ENCODE peak calls at places on chromosome 19, in ten cellular contexts. W, S, T, L, E, U, B, Y, A and I are unnamed samples.

GRCh38 chr19:31334101-31334848 is 15.0 kb downstream of the TSHZ3 start:
- DNase-seq in L (no peak), A (no peak), W (no peak), T (peak; percentile 40), S (no peak), Y (no peak), B (peak; percentile 71), E (no peak), U (no peak), I (no peak)

GRCh38 chr19:37933965-37934364 is 27.0 kb downstream of the SIPA1L3 start:
- DNase-seq in A (no peak), U (no peak), T (no peak), B (peak; percentile 18), L (no peak), W (no peak), E (peak; percentile 83), Y (no peak), S (no peak), I (peak; percentile 92)

GRCh38 chr19:54728167-54728566 is 3.9 kb downstream of the KIR3DL3 start:
- DNase-seq in U (no peak), L (no peak), S (no peak), Y (no peak), E (no peak), A (no peak), T (no peak), B (no peak), W (no peak), I (no peak)

GRCh38 chr19:8363803-8364771 is at the start of gene ANGPTL4:
- DNase-seq in L (peak; percentile 39), Y (peak; percentile 87), B (peak; percentile 85), T (peak; percentile 53), A (no peak), U (peak; percentile 22), W (peak; percentile 36), E (peak; percentile 78), S (peak; percentile 52), I (peak; percentile 79)

GRCh38 chr19:524062-524674 is 7.4 kb upstream of the CDC34 start:
- DNase-seq in S (no peak), L (no peak), E (no peak), W (no peak), Y (no peak), B (peak; percentile 23), U (no peak), T (no peak), A (no peak), I (no peak)

GRCh38 chr19:3284759-3285646 is 60.5 kb downstream of the CELF5 start:
- DNase-seq in L (peak; percentile 74), W (peak; percentile 46), U (peak; percentile 38), S (peak; percentile 89), A (peak; percentile 60), Y (no peak), T (peak; percentile 41), B (peak; percentile 17), E (peak; percentile 75), I (peak; percentile 48)

GRCh38 chr19:38319421-38320258 is at the start of gene KCNK6:
- DNase-seq in U (peak; percentile 17), T (no peak), Y (peak; percentile 72), A (no peak), L (peak; percentile 33), S (no peak), E (peak; percentile 69), W (peak; percentile 38), B (no peak), I (peak; percentile 65)

GRCh38 chr19:20333508-20333907 is 166.5 kb downstream of the ZNF486 start:
- DNase-seq in U (no peak), E (no peak), T (no peak), L (no peak), A (no peak), S (no peak), Y (no peak), W (no peak), B (no peak), I (no peak)

GRCh38 chr19:48390188-48391099 is 907 bp downstream of the KDELR1 start:
- DNase-seq in S (peak; percentile 48), Y (peak; percentile 83), B (peak; percentile 57), W (peak; percentile 51), E (peak; percentile 84), L (peak; percentile 60), A (peak; percentile 51), U (peak; percentile 50), T (no peak), I (peak; percentile 66)

GRCh38 chr19:28456708-28457320 is 756.1 kb downstream of the UQCRFS1 start:
- DNase-seq in W (no peak), S (no peak), U (no peak), B (no peak), T (no peak), E (peak; percentile 37), Y (no peak), L (no peak), A (no peak), I (no peak)

GRCh38 chr19:40165362-40165937 is 25.8 kb upstream of the MAP3K10 start:
- DNase-seq in A (peak; percentile 31), W (peak; percentile 36), Y (no peak), B (peak; percentile 22), S (peak; percentile 59), E (peak; percentile 78), T (no peak), L (peak; percentile 62), U (peak; percentile 21), I (peak; percentile 27)

GRCh38 chr19:3366761-3367571 is 583 bp downstream of the NFIC start:
- DNase-seq in W (no peak), U (no peak), A (no peak), L (no peak), B (peak; percentile 57), Y (peak; percentile 85), E (peak; percentile 61), S (peak; percentile 62), T (no peak), I (no peak)

GRCh38 chr19:48683349-48683748 is 10.5 kb upstream of the NTN5 start:
- DNase-seq in L (peak; percentile 56), A (no peak), T (no peak), B (no peak), S (peak; percentile 39), E (peak; percentile 84), U (no peak), W (no peak), Y (no peak), I (no peak)

GRCh38 chr19:29211562-29212416 is 1.2 kb downstream of the UQCRFS1 start:
- DNase-seq in L (no peak), B (peak; percentile 14), T (no peak), S (no peak), Y (no peak), W (no peak), A (no peak), E (peak; percentile 38), U (no peak), I (peak; percentile 29)

GRCh38 chr19:2720777-2721569 is at the start of gene DIRAS1:
- DNase-seq in A (no peak), L (no peak), W (no peak), Y (no peak), B (no peak), T (no peak), E (peak; percentile 57), S (no peak), U (no peak), I (no peak)

GRCh38 chr19:38021356-38021755 is 114.3 kb downstream of the SIPA1L3 start:
- DNase-seq in W (no peak), L (no peak), B (no peak), Y (no peak), S (no peak), A (no peak), T (no peak), E (no peak), U (no peak), I (no peak)

GRCh38 chr19:29446331-29446730 is 79.5 kb upstream of the VSTM2B start:
- DNase-seq in E (no peak), T (no peak), W (no peak), B (no peak), A (no peak), S (no peak), U (no peak), Y (no peak), L (no peak), I (no peak)

GRCh38 chr19:7229735-7230134 is 64.5 kb downstream of the INSR start:
- DNase-seq in B (no peak), U (no peak), W (no peak), E (no peak), Y (no peak), A (no peak), T (no peak), L (no peak), S (no peak), I (no peak)

GRCh38 chr19:3210347-3211017 is 14.0 kb upstream of the CELF5 start:
- DNase-seq in S (peak; percentile 35), U (peak; percentile 52), A (peak; percentile 54), W (peak; percentile 54), L (peak; percentile 57), E (peak; percentile 61), Y (no peak), B (peak; percentile 21), T (no peak), I (peak; percentile 66)

GRCh38 chr19:54521022-54521859 is 18.6 kb downstream of the LAIR2 start:
- DNase-seq in Y (no peak), T (no peak), L (no peak), W (no peak), U (no peak), A (no peak), B (peak; percentile 40), S (no peak), E (no peak), I (no peak)

GRCh38 chr19:44476559-44477408 is 23.5 kb downstream of the ZNF180 start:
- DNase-seq in S (peak; percentile 14), T (no peak), A (no peak), L (no peak), Y (no peak), E (peak; percentile 28), B (peak; percentile 34), U (no peak), W (no peak), I (no peak)

GRCh38 chr19:10612515-10613119 is 12.7 kb upstream of the SLC44A2 start:
- DNase-seq in B (no peak), S (peak; percentile 20), A (no peak), L (no peak), W (no peak), T (no peak), Y (peak; percentile 97), E (no peak), U (no peak), I (peak; percentile 44)

GRCh38 chr19:30284885-30285284 is 87.3 kb upstream of the ZNF536 start:
- DNase-seq in L (no peak), U (no peak), W (no peak), E (no peak), Y (no peak), B (no peak), S (no peak), A (no peak), T (no peak), I (no peak)

GRCh38 chr19:38388310-38389100 is at the start of gene SPRED3:
- DNase-seq in T (no peak), A (no peak), Y (peak; percentile 76), S (no peak), B (peak; percentile 65), W (no peak), U (no peak), L (peak; percentile 32), E (peak; percentile 91), I (no peak)

GRCh38 chr19:46728693-46729339 is 11.9 kb upstream of the PRKD2 start:
- DNase-seq in L (peak; percentile 83), U (peak; percentile 66), Y (no peak), T (no peak), S (peak; percentile 41), A (peak; percentile 72), W (peak; percentile 73), B (peak; percentile 33), E (peak; percentile 75), I (peak; percentile 69)

GRCh38 chr19:44753932-44754742 is 5.6 kb downstream of the BCL3 start:
- DNase-seq in A (no peak), E (peak; percentile 73), W (peak; percentile 65), T (no peak), S (peak; percentile 25), Y (peak; percentile 95), L (peak; percentile 50), B (peak; percentile 81), U (peak; percentile 52), I (peak; percentile 95)

GRCh38 chr19:11361771-11362731 is 6.8 kb downstream of the PLPPR2 start:
- DNase-seq in L (no peak), Y (no peak), A (no peak), W (no peak), T (no peak), S (no peak), B (no peak), U (no peak), E (no peak), I (peak; percentile 15)

GRCh38 chr19:49499030-49499670 is 2.9 kb downstream of the RPS11 start:
- DNase-seq in W (no peak), U (no peak), S (no peak), T (no peak), L (no peak), E (no peak), B (no peak), Y (no peak), A (no peak), I (no peak)